ENCODE peak calls at places on chromosomes 11 and 22, in eight cellular contexts. W is AG10803, O is upper lobe of right lung, F is fibroblast of mammary gland, N is fibroblast of pulmonary artery, H is A549, D is body of pancreas, T is brain microvascular endothelial cell. U is an unnamed sample.

GRCh38 chr22:23065069-23065451 is 5.3 kb upstream of the GNAZ start:
- DNase-seq in T (no peak), F (no peak), D (no peak), W (no peak), O (peak), N (no peak), H (no peak), U (no peak)

GRCh38 chr11:704799-705645 is 1.0 kb upstream of the EPS8L2 start:
- DNase-seq in T (no peak), H (peak), W (no peak), F (no peak), O (peak), N (no peak), D (peak), U (no peak)

GRCh38 chr11:25535462-25535861 is 796.5 kb upstream of the ANO3 start:
- DNase-seq in F (peak), N (peak), O (no peak), H (no peak), W (no peak), D (no peak), T (no peak), U (no peak)

GRCh38 chr11:17221968-17222367 is 14.2 kb upstream of the PIK3C2A start:
- DNase-seq in D (no peak), F (peak), T (peak), H (no peak), W (peak), O (no peak), N (peak), U (no peak)

GRCh38 chr11:119337581-119338317 is 2.9 kb downstream of the C1QTNF5 start:
- DNase-seq in O (peak), W (peak), F (peak), T (no peak), H (no peak), D (no peak), N (peak), U (peak)

GRCh38 chr11:119673389-119674336 is 55.3 kb downstream of the NECTIN1 start:
- DNase-seq in D (no peak), T (no peak), N (no peak), W (no peak), O (no peak), H (no peak), F (no peak), U (no peak)

GRCh38 chr11:59144096-59144495 is 1.4 kb downstream of the FAM111A start:
- DNase-seq in N (no peak), O (no peak), W (no peak), T (no peak), H (no peak), F (no peak), D (no peak), U (peak)

GRCh38 chr11:67493548-67494370 is 10.9 kb downstream of the AIP start:
- DNase-seq in T (no peak), F (no peak), H (no peak), O (no peak), W (no peak), N (no peak), D (no peak), U (no peak)

GRCh38 chr11:76609736-76610370 is 60.7 kb downstream of the LRRC32 start:
- DNase-seq in T (no peak), H (no peak), O (no peak), N (no peak), D (no peak), W (peak), F (peak), U (no peak)

GRCh38 chr11:76613901-76614300 is 56.6 kb downstream of the LRRC32 start:
- DNase-seq in F (no peak), T (no peak), N (no peak), D (no peak), O (no peak), W (no peak), H (no peak), U (no peak)

GRCh38 chr11:76610371-76610770 is 60.2 kb downstream of the LRRC32 start:
- DNase-seq in H (no peak), T (no peak), N (no peak), W (no peak), O (no peak), F (no peak), D (no peak), U (no peak)

GRCh38 chr11:76612226-76612625 is 58.3 kb downstream of the LRRC32 start:
- DNase-seq in W (no peak), N (no peak), T (no peak), F (no peak), O (no peak), D (no peak), H (no peak), U (no peak)

DNA sequence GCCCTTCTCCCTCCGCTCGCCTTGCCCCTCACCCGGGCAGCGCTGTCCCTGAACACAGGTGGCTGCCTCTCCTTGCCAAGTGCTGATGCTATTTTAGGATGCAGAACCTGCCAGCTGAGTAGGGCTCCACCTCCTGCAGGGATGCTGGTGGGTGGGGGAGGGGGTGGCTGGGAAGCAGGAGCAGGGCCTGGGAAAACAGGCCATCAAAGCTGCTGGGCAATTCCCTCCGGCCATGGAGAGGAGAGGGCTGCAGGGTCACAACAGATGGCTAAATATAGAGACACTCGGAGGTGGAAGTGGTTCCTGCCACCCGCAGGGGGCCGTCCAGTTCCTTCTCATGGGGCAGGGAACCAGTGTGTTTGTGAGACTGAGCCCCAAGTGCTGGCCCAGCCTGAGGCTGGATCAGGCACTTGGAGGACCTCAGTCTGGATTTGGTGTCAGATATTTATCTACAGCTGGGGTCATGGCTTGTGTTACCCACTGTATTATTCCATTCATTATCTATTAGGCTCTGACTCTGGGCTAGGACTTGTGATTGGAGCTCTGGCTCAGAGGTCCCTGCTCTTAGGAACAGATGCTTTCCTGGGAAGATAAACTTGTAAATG is 59.6 kb downstream of the LRRC32 start:
- DNase-seq in O (no peak), W (no peak), F (no peak), D (no peak), N (no peak), H (no peak), T (no peak), U (no peak)
- TF ChIP-seq CTCF in O (no peak), W (no peak), F (no peak), D (no peak), N (no peak), H (no peak), T (no peak), U (no peak)

GRCh38 chr11:9091044-9091936 is at the start of gene SCUBE2:
- DNase-seq in N (no peak), O (no peak), H (no peak), F (no peak), T (no peak), D (no peak), W (no peak), U (peak)
- H3K4me3 ChIP-seq in N (peak), O (peak), H (peak), F (peak), T (peak), D (peak), W (peak), U (peak)

GRCh38 chr11:61682093-61682732 is 2.0 kb downstream of the DAGLA start:
- DNase-seq in H (no peak), W (no peak), N (no peak), O (no peak), F (peak), T (peak), D (peak), U (peak)

GRCh38 chr11:61680622-61681191 is 516 bp downstream of the DAGLA start:
- DNase-seq in F (no peak), H (no peak), T (no peak), D (no peak), W (no peak), O (no peak), N (no peak), U (no peak)

GRCh38 chr11:61683961-61684869 is 4.0 kb downstream of the DAGLA start:
- DNase-seq in N (no peak), F (peak), O (no peak), D (no peak), T (no peak), H (no peak), W (no peak), U (no peak)

GRCh38 chr11:61684870-61685610 is 4.8 kb downstream of the DAGLA start:
- DNase-seq in F (no peak), O (no peak), D (no peak), W (no peak), T (peak), N (no peak), H (no peak), U (no peak)

DNA sequence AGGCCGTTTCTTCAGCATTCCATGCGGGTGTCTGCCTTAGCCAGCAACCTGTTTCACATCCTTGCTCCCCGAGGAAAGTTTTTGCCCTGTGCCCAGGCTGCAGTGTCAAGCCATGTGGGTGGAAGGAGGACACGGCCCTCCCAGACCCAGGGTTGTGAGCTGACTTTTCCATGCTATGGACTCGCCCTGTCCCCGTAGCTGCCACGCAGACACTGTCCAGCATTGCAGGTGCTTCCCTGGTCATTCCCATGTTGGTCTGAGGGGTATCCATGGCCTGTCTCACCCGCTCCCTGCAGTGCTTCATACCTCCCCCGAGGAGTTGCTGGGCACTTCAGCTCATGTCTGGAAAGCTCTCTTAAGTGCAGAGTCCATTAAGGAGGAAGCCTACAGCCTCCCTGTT is 2.9 kb downstream of the DAGLA start:
- DNase-seq in O (no peak), H (no peak), N (no peak), D (no peak), F (no peak), W (no peak), T (no peak), U (no peak)
- TF ChIP-seq CTCF in O (no peak), H (no peak), N (no peak), D (no peak), F (no peak), W (no peak), T (no peak), U (no peak)

GRCh38 chr11:62125316-62125715 is 1.5 kb downstream of the INCENP start:
- DNase-seq in T (no peak), W (no peak), D (no peak), H (no peak), N (no peak), F (no peak), O (no peak), U (no peak)
- H3K4me3 ChIP-seq in T (peak), W (peak), D (no peak), H (peak), N (peak), F (peak), O (no peak), U (peak)

GRCh38 chr22:38302906-38303305 is 14.3 kb downstream of the CSNK1E start:
- DNase-seq in N (no peak), O (no peak), H (no peak), T (no peak), D (no peak), W (no peak), F (no peak), U (no peak)

GRCh38 chr22:38300197-38300945 is 16.9 kb downstream of the CSNK1E start:
- DNase-seq in W (no peak), D (no peak), F (no peak), T (no peak), O (no peak), N (no peak), H (no peak), U (no peak)

GRCh38 chr22:38305481-38306448 is 11.5 kb downstream of the CSNK1E start:
- DNase-seq in O (no peak), W (no peak), T (no peak), F (peak), N (peak), D (no peak), H (no peak), U (peak)

GRCh38 chr22:38303974-38304373 is 13.3 kb downstream of the CSNK1E start:
- DNase-seq in F (no peak), D (no peak), H (no peak), O (no peak), T (no peak), W (no peak), N (no peak), U (no peak)

GRCh38 chr22:38304526-38304925 is 12.7 kb downstream of the CSNK1E start:
- DNase-seq in W (no peak), T (peak), N (no peak), D (no peak), O (no peak), F (peak), H (no peak), U (no peak)
- TF ChIP-seq CTCF in W (peak), T (peak), N (peak), D (peak), O (peak), F (peak), H (no peak), U (no peak)

GRCh38 chr22:32600184-32600583 is 125.6 kb downstream of the FBXO7 start:
- DNase-seq in N (no peak), T (no peak), W (no peak), F (no peak), H (no peak), O (no peak), D (no peak), U (no peak)
- H3K4me3 ChIP-seq in N (no peak), T (no peak), W (no peak), F (no peak), H (no peak), O (no peak), D (no peak), U (no peak)

U was measured in foreskin fibroblast.